ENCODE peak calls at places on chromosomes 13 and 19, in five cellular contexts. U is WTC11; F is RWPE2; Z is psoas muscle; N is naive thymus-derived CD4-positive, alpha-beta T cell. G is an unnamed sample.

GRCh38 chr19:6212403-6213265 is 67.1 kb downstream of the MLLT1 start:
- DNase-seq in U (no peak), F (peak; percentile 34), Z (peak; percentile 13), N (no peak), G (peak; percentile 93)

GRCh38 chr13:56561327-56561726 is 579.4 kb upstream of the PRR20A start:
- DNase-seq in U (no peak), F (no peak), Z (no peak), N (no peak), G (no peak)

GRCh38 chr13:88932950-88933349 is 1261.8 kb downstream of the SLITRK5 start:
- DNase-seq in U (no peak), F (no peak), Z (no peak), N (no peak), G (no peak)

GRCh38 chr13:50129923-50130685 is 114.9 kb downstream of the KCNRG start:
- DNase-seq in U (peak; percentile 49), F (no peak), Z (peak; percentile 81), N (peak; percentile 22), G (peak; percentile 81)

GRCh38 chr13:103935117-103935516 is 868.9 kb upstream of the SLC10A2 start:
- DNase-seq in U (no peak), F (no peak), Z (no peak), N (no peak), G (no peak)

GRCh38 chr13:27920677-27921420 is 1.0 kb downstream of the PDX1 start:
- DNase-seq in U (peak; percentile 46), F (no peak), Z (no peak), N (no peak), G (no peak)

GRCh38 chr19:23799321-23799720 is 40.6 kb upstream of the ZNF681 start:
- DNase-seq in U (no peak), F (no peak), Z (no peak), N (peak; percentile 65), G (no peak)

GRCh38 chr19:1936916-1937610 is 3.9 kb upstream of the CSNK1G2 start:
- DNase-seq in U (no peak), F (no peak), Z (no peak), N (no peak), G (no peak)

GRCh38 chr13:66154981-66155380 is 1075.2 kb downstream of the PCDH9 start:
- DNase-seq in U (no peak), F (no peak), Z (no peak), N (no peak), G (no peak)

GRCh38 chr19:45473366-45474190 is 5.8 kb downstream of the FOSB start:
- DNase-seq in U (no peak), F (no peak), Z (no peak), N (peak; percentile 58), G (no peak)

G was measured in chondrocyte.